ENCODE peak calls at places on chromosomes 5 and 9, in ten cellular contexts. O is KBM-7; W is activated CD8-positive, alpha-beta memory T cell treated with anti-CD3 and anti-CD28 coated beads, Interleukin-2, amount 50 U/mL, for 4 hours; Q is H4; X is T-helper 17 cell; T is activated CD8-positive, alpha-beta T cell treated with anti-CD3 and anti-CD28 coated beads for 36 hours; Z is pons; M is psoas muscle; E is iris pigment epithelial cell; G is activated T-helper 1 cell treated with anti-CD3 and anti-CD28 coated beads, Interleukin-12 subunit alpha, Interleukin-12 subunit beta, Interleukin-2, Interleukin-4 antibody, amounts not matched to agents 30 ng/mL and 10 ng/mL and 1 ng/mL, durations not matched to agents 14 hours and 24 hours and 36 hours. K is an unnamed sample.

GRCh38 chr5:65769539-65769938 is 47.5 kb downstream of the NLN start:
- DNase-seq in E (peak), X (no peak), Q (peak), W (no peak), O (no peak), T (no peak), Z (no peak), G (no peak), M (no peak), K (no peak)

GRCh38 chr9:95167998-95168397 is 149.5 kb downstream of the FANCC start:
- DNase-seq in Q (peak), G (peak), E (peak), M (no peak), W (peak), X (no peak), O (peak), T (peak), Z (no peak), K (peak)

GRCh38 chr5:116569999-116570398 is 4.6 kb downstream of the SEMA6A start:
- DNase-seq in X (no peak), Q (no peak), G (no peak), M (no peak), O (no peak), W (no peak), E (no peak), T (no peak), Z (no peak), K (no peak)

GRCh38 chr5:145796318-145796717 is 38.8 kb downstream of the PRELID2 start:
- DNase-seq in W (no peak), E (no peak), O (no peak), M (no peak), T (no peak), X (no peak), G (no peak), Q (no peak), Z (no peak), K (no peak)

GRCh38 chr5:74075900-74076484 is 450.0 kb downstream of the ARHGEF28 start:
- DNase-seq in T (no peak), W (no peak), X (no peak), M (no peak), G (no peak), Z (no peak), E (no peak), Q (no peak), O (no peak), K (no peak)

GRCh38 chr5:17918373-17919104 is 284.3 kb downstream of the TAF11L14 start:
- DNase-seq in G (no peak), E (peak), O (no peak), T (no peak), Q (no peak), W (no peak), X (no peak), Z (no peak), M (no peak), K (no peak)

GRCh38 chr5:113989278-113989912 is 372.5 kb upstream of the KCNN2 start:
- DNase-seq in M (no peak), W (no peak), X (no peak), O (no peak), G (no peak), T (no peak), Z (no peak), E (no peak), Q (peak), K (no peak)

GRCh38 chr5:95530441-95530840 is 24.3 kb downstream of the SKIC3 start:
- DNase-seq in W (no peak), X (no peak), T (no peak), E (peak), O (no peak), Z (no peak), G (no peak), M (no peak), Q (no peak), K (no peak)

GRCh38 chr9:126513159-126514036 is 100.3 kb upstream of the LMX1B start:
- DNase-seq in Q (no peak), E (no peak), M (no peak), O (no peak), W (no peak), T (no peak), Z (no peak), X (no peak), G (no peak), K (no peak)

GRCh38 chr9:89701221-89701798 is 96.5 kb downstream of the GADD45G start:
- DNase-seq in X (peak), Q (no peak), G (peak), W (peak), T (peak), E (no peak), Z (peak), O (no peak), M (no peak), K (no peak)

GRCh38 chr5:127941646-127942045 is 141.9 kb upstream of the SLC12A2 start:
- DNase-seq in W (no peak), E (peak), X (no peak), G (no peak), Q (no peak), M (no peak), O (no peak), Z (peak), T (no peak), K (peak)

GRCh38 chr9:109035684-109036423 is 22.6 kb upstream of the CTNNAL1 start:
- DNase-seq in M (no peak), T (no peak), E (peak), X (no peak), O (no peak), W (no peak), Z (no peak), G (no peak), Q (peak), K (no peak)

GRCh38 chr9:100324594-100325200 is 28.0 kb downstream of the TEX10 start:
- DNase-seq in M (no peak), O (peak), G (no peak), Z (peak), E (peak), W (no peak), Q (peak), X (no peak), T (no peak), K (no peak)

GRCh38 chr9:14939378-14939777 is 29.1 kb upstream of the FREM1 start:
- DNase-seq in W (no peak), X (no peak), M (no peak), G (no peak), E (no peak), T (no peak), O (no peak), Q (no peak), Z (no peak), K (no peak)